ENCODE peak calls at places on chromosomes 4 and X, in nine cellular contexts. D, I, S, M, A, P, J, Y and F are unnamed samples.

GRCh38 chr4:118811008-118811764 is 24.7 kb downstream of the SEC24D start:
- DNase-seq in J (no peak), I (peak), D (no peak), S (no peak), P (no peak), A (no peak), Y (no peak), M (no peak), F (no peak)

GRCh38 chr4:86439293-86439692 is 79.4 kb upstream of the MAPK10 start:
- DNase-seq in J (no peak), P (no peak), A (no peak), I (no peak), Y (no peak), M (no peak), D (no peak), S (no peak), F (no peak)

GRCh38 chr4:151251922-151252321 is 25.0 kb upstream of the PRSS48 start:
- DNase-seq in Y (no peak), J (no peak), P (no peak), S (no peak), A (no peak), D (no peak), I (no peak), M (no peak), F (no peak)

GRCh38 chrX:69362889-69363288 is 141.2 kb upstream of the NALF2 start:
- DNase-seq in P (no peak), I (peak), J (no peak), S (no peak), D (no peak), M (no peak), A (no peak), Y (no peak), F (peak)

GRCh38 chrX:29143356-29143755 is 556.1 kb downstream of the IL1RAPL1 start:
- DNase-seq in P (no peak), D (no peak), S (no peak), Y (no peak), M (no peak), J (no peak), A (no peak), I (no peak), F (no peak)

GRCh38 chrX:21847342-21847741 is 7.9 kb downstream of the MBTPS2 start:
- DNase-seq in S (no peak), D (no peak), M (no peak), A (no peak), P (no peak), Y (no peak), I (no peak), J (no peak), F (no peak)

GRCh38 chrX:97909245-97909644 is 1025.5 kb downstream of the RPA4 start:
- DNase-seq in D (no peak), P (no peak), Y (no peak), S (no peak), I (no peak), J (no peak), A (no peak), M (no peak), F (no peak)

GRCh38 chr4:52201705-52202104 is 150.6 kb downstream of the SPATA18 start:
- DNase-seq in P (no peak), S (no peak), M (no peak), I (no peak), Y (no peak), J (no peak), D (no peak), A (no peak), F (no peak)

GRCh38 chr4:113610542-113610941 is 151.0 kb downstream of the CAMK2D start:
- DNase-seq in D (no peak), A (no peak), M (no peak), I (no peak), P (no peak), J (no peak), S (no peak), Y (no peak), F (no peak)

GRCh38 chr4:126603851-126604250 is 1028.9 kb upstream of the INTU start:
- DNase-seq in Y (no peak), S (no peak), A (no peak), P (no peak), I (no peak), J (no peak), M (no peak), D (no peak), F (peak)

GRCh38 chr4:41334182-41334581 is 77.5 kb downstream of the UCHL1 start:
- DNase-seq in Y (no peak), I (no peak), A (no peak), D (no peak), P (no peak), S (peak), M (peak), J (no peak), F (no peak)

GRCh38 chr4:5888222-5888701 is 4.6 kb downstream of the CRMP1 start:
- DNase-seq in I (no peak), S (no peak), Y (no peak), D (no peak), J (no peak), P (peak), M (no peak), A (no peak), F (peak)

GRCh38 chrX:63186137-63186536 is 165.0 kb downstream of the SPIN4 start:
- DNase-seq in I (no peak), D (no peak), A (no peak), M (peak), S (no peak), Y (no peak), P (no peak), J (no peak), F (no peak)